ENCODE peak calls at places on chromosomes 13 and 19, in eight cellular contexts. W, E, Z, V, I, L, P and X are unnamed samples.

GRCh38 chr19:35272122-35272715 is 3.5 kb downstream of the USF2 start:
- DNase-seq in W (no peak), P (no peak), E (no peak), I (no peak), Z (peak), V (no peak), L (no peak), X (no peak)

GRCh38 chr13:45393941-45394570 is 24.1 kb downstream of the SLC25A30 start:
- DNase-seq in Z (no peak), I (peak), L (no peak), V (peak), E (peak), P (peak), W (no peak), X (peak)

GRCh38 chr19:40831502-40832430 is 18.5 kb downstream of the CYP2A6 start:
- DNase-seq in I (no peak), W (no peak), V (no peak), Z (peak), L (no peak), E (no peak), P (peak), X (peak)

GRCh38 chr19:13277104-13277809 is 127.0 kb downstream of the IER2 start:
- DNase-seq in Z (peak), E (peak), L (peak), W (peak), I (peak), V (no peak), P (peak), X (peak)

GRCh38 chr19:5434351-5434917 is 20.8 kb upstream of the ZNRF4 start:
- DNase-seq in E (peak), W (no peak), I (no peak), V (no peak), Z (no peak), P (no peak), L (no peak), X (no peak)

GRCh38 chr13:101530293-101530692 is 77.8 kb downstream of the ITGBL1 start:
- DNase-seq in I (no peak), Z (no peak), E (no peak), L (no peak), P (no peak), W (no peak), V (no peak), X (no peak)

GRCh38 chr13:64459778-64460177 is 2770.4 kb downstream of the PCDH9 start:
- DNase-seq in V (no peak), I (no peak), W (no peak), E (no peak), Z (no peak), P (no peak), L (no peak), X (no peak)

GRCh38 chr19:3503036-3503572 is 2.6 kb upstream of the DOHH start:
- DNase-seq in I (no peak), V (no peak), P (no peak), Z (no peak), W (no peak), L (no peak), E (no peak), X (no peak)

GRCh38 chr19:35995655-35995993 is 636 bp downstream of the SDHAF1 start:
- DNase-seq in V (no peak), I (peak), W (no peak), Z (peak), P (peak), E (peak), L (peak), X (peak)

GRCh38 chr13:33352520-33352919 is 67.0 kb upstream of the STARD13 start:
- DNase-seq in E (no peak), W (no peak), Z (no peak), L (no peak), I (no peak), P (no peak), V (no peak), X (no peak)

GRCh38 chr13:31807090-31807541 is 67.8 kb downstream of the RXFP2 start:
- DNase-seq in E (no peak), I (no peak), L (no peak), W (no peak), V (no peak), P (no peak), Z (no peak), X (no peak)

GRCh38 chr19:56660381-56661105 is 11.0 kb downstream of the ZNF835 start:
- DNase-seq in L (no peak), W (no peak), E (no peak), P (no peak), V (peak), I (no peak), Z (no peak), X (no peak)

GRCh38 chr19:31083122-31083521 is 266.1 kb downstream of the TSHZ3 start:
- DNase-seq in L (no peak), V (no peak), Z (no peak), P (no peak), E (no peak), W (no peak), I (no peak), X (no peak)

GRCh38 chr19:10682397-10683063 is 18.7 kb upstream of the QTRT1 start:
- DNase-seq in W (no peak), E (no peak), L (no peak), P (no peak), Z (no peak), V (no peak), I (no peak), X (no peak)

GRCh38 chr19:13840751-13841338 is 36.1 kb upstream of the NANOS3 start:
- DNase-seq in Z (no peak), W (no peak), V (no peak), I (no peak), E (no peak), P (no peak), L (peak), X (no peak)

GRCh38 chr13:33642374-33643065 is 175.4 kb upstream of the RFC3 start:
- DNase-seq in E (no peak), P (peak), W (no peak), V (no peak), I (peak), Z (no peak), L (no peak), X (peak)

GRCh38 chr19:46303702-46304397 is 7.0 kb downstream of the HIF3A start:
- DNase-seq in P (peak), Z (peak), V (no peak), L (no peak), E (peak), W (no peak), I (peak), X (no peak)

GRCh38 chr13:27489456-27489855 is 39.1 kb upstream of the MTIF3 start:
- DNase-seq in P (no peak), L (no peak), E (no peak), V (no peak), Z (no peak), I (no peak), W (no peak), X (no peak)

GRCh38 chr13:53052675-53053074 is 24.1 kb downstream of the OLFM4 start:
- DNase-seq in Z (no peak), E (no peak), I (peak), V (no peak), L (no peak), W (no peak), P (no peak), X (no peak)

GRCh38 chr13:93244918-93245280 is 18.3 kb downstream of the GPC6 start:
- DNase-seq in E (no peak), P (no peak), W (no peak), Z (no peak), L (no peak), I (no peak), V (no peak), X (no peak)

GRCh38 chr19:19039901-19040300 is 6.5 kb downstream of the ARMC6 start:
- DNase-seq in P (no peak), E (no peak), V (no peak), Z (no peak), W (no peak), L (peak), I (no peak), X (no peak)

GRCh38 chr19:54459282-54460229 is 4.0 kb downstream of the LENG9 start:
- DNase-seq in L (no peak), P (no peak), I (no peak), E (no peak), Z (peak), V (no peak), W (no peak), X (no peak)